ENCODE peak calls at places on chromosomes 12 and 14, in nine cellular contexts. L, I, K, H, M, E, D, S and A are unnamed samples. For H3K4me1, the result is how much of the 10 kb centered on the place peaks cover.

GRCh38 chr14:28609228-28609828 is 157.3 kb upstream of the FOXG1 start:
- DNase-seq in L (peak), E (peak), D (no peak), S (peak), I (peak), K (no peak), H (peak), M (no peak), A (no peak)

GRCh38 chr14:71721791-71722190 is 210.4 kb upstream of the RGS6 start:
- DNase-seq in L (no peak), H (no peak), I (no peak), S (no peak), K (peak), D (no peak), E (no peak), M (no peak), A (no peak)

GRCh38 chr12:27025116-27025515 is 2.8 kb downstream of the MED21 start:
- DNase-seq in H (no peak), I (no peak), K (no peak), D (no peak), S (no peak), E (no peak), L (no peak), M (no peak), A (no peak)

GRCh38 chr14:56199095-56199975 is 81.1 kb downstream of the PELI2 start:
- DNase-seq in M (peak), E (no peak), I (peak), H (no peak), L (no peak), D (no peak), S (no peak), K (no peak), A (no peak)

GRCh38 chr14:77741438-77741837 is 19.5 kb downstream of the SNW1 start:
- DNase-seq in E (no peak), I (no peak), L (no peak), D (no peak), S (no peak), M (no peak), K (no peak), H (no peak), A (no peak)

GRCh38 chr12:21710944-21711343 is 53.3 kb upstream of the LDHB start:
- DNase-seq in D (no peak), I (no peak), M (no peak), L (no peak), K (no peak), H (no peak), E (no peak), S (no peak), A (no peak)

GRCh38 chr14:77761205-77761931 is 412 bp upstream of the SNW1 start:
- DNase-seq in E (peak), M (peak), H (no peak), D (no peak), K (peak), I (peak), L (peak), S (peak), A (no peak)

GRCh38 chr12:56941299-56942017 is 7.2 kb upstream of the SDR9C7 start:
- DNase-seq in M (peak), K (no peak), H (peak), I (peak), E (no peak), L (no peak), S (no peak), D (no peak), A (no peak)

GRCh38 chr12:96314723-96315122 is 85.5 kb downstream of the CDK17 start:
- DNase-seq in E (no peak), I (peak), L (no peak), H (no peak), K (no peak), S (no peak), D (no peak), M (no peak), A (no peak)

GRCh38 chr12:2834581-2835491 is at the start of gene NRIP2:
- DNase-seq in D (no peak), M (peak), H (no peak), L (peak), I (peak), S (no peak), K (no peak), E (no peak), A (no peak)

GRCh38 chr12:62724947-62725447 is 210.0 kb downstream of the PPM1H start:
- DNase-seq in D (peak), K (no peak), M (peak), E (peak), L (no peak), I (peak), H (peak), S (peak), A (no peak)

GRCh38 chr14:75884198-75884611 is 97.6 kb downstream of the TGFB3 start:
- DNase-seq in L (no peak), E (no peak), D (no peak), I (peak), S (no peak), K (no peak), M (no peak), H (no peak), A (no peak)

GRCh38 chr12:100114574-100114973 is 28.1 kb downstream of the BLTP3B start:
- DNase-seq in S (no peak), I (peak), E (no peak), M (no peak), K (no peak), D (no peak), L (no peak), H (no peak), A (no peak)

GRCh38 chr12:66502911-66503310 is 176.0 kb downstream of the GRIP1 start:
- DNase-seq in S (no peak), M (no peak), E (no peak), H (no peak), K (no peak), L (no peak), I (no peak), D (no peak), A (no peak)

GRCh38 chr14:101120636-101121398 is 217.3 kb upstream of the RTL1 start:
- DNase-seq in I (peak), E (no peak), M (peak), K (peak), D (no peak), L (peak), S (peak), H (no peak), A (no peak)

GRCh38 chr14:69190191-69190590 is 1.1 kb upstream of the EXD2 start:
- DNase-seq in S (no peak), D (no peak), E (no peak), I (peak), H (no peak), L (no peak), M (no peak), K (no peak), A (no peak)

GRCh38 chr12:65755596-65755978 is 68.7 kb upstream of the HMGA2 start:
- DNase-seq in K (no peak), H (no peak), E (no peak), D (no peak), S (no peak), M (no peak), I (peak), L (no peak), A (no peak)

GRCh38 chr14:101408077-101408831 is 153.0 kb upstream of the DIO3 start:
- DNase-seq in I (peak), E (no peak), D (no peak), H (no peak), L (no peak), S (no peak), K (peak), M (peak), A (no peak)

GRCh38 chr12:88036368-88036965 is 7.3 kb upstream of the C12orf50 start:
- DNase-seq in S (no peak), H (no peak), M (no peak), K (no peak), E (no peak), I (peak), D (no peak), L (no peak), A (no peak)

GRCh38 chr14:60169722-60170121 is 4.5 kb upstream of the DHRS7 start:
- DNase-seq in K (no peak), M (no peak), S (no peak), I (no peak), E (no peak), H (no peak), L (no peak), D (no peak), A (no peak)

GRCh38 chr14:72892103-72892878 is 1.6 kb downstream of the DPF3 start:
- DNase-seq in K (no peak), S (peak), H (no peak), M (no peak), D (no peak), E (no peak), I (peak), L (no peak), A (peak)

GRCh38 chr12:20367731-20368652 is at the start of gene PDE3A:
- DNase-seq in H (peak), M (peak), I (peak), K (peak), E (no peak), L (peak), D (no peak), S (peak), A (no peak)

GRCh38 chr14:87952307-87953094 is 40.5 kb downstream of the GALC start:
- DNase-seq in L (no peak), E (no peak), M (no peak), H (no peak), I (no peak), S (no peak), D (no peak), K (no peak), A (no peak)

GRCh38 chr14:95649230-95649629 is 37.0 kb upstream of the TCL1B start:
- DNase-seq in H (no peak), K (no peak), S (no peak), D (no peak), L (no peak), I (no peak), E (no peak), M (no peak), A (no peak)

GRCh38 chr12:20549115-20549719 is 145.9 kb upstream of the SLCO1C1 start:
- DNase-seq in E (no peak), M (no peak), H (peak), L (no peak), I (peak), S (peak), D (no peak), K (no peak), A (no peak)

GRCh38 chr12:112116232-112117060 is 7.9 kb upstream of the NAA25 start:
- DNase-seq in H (peak), L (peak), E (no peak), S (peak), D (no peak), I (peak), M (no peak), K (peak), A (no peak)

GRCh38 chr14:105005329-105005928 is 15.5 kb downstream of the CDCA4 start:
- DNase-seq in D (no peak), S (no peak), K (no peak), M (no peak), E (no peak), I (no peak), H (no peak), L (no peak), A (no peak)

GRCh38 chr12:112677050-112677765 is 114.3 kb upstream of the RPH3A start:
- DNase-seq in E (no peak), H (no peak), S (no peak), I (no peak), M (no peak), L (no peak), D (no peak), K (no peak), A (no peak)

GRCh38 chr12:33427071-33427470 is 12.5 kb downstream of the SYT10 start:
- DNase-seq in H (no peak), I (no peak), E (peak), K (no peak), M (no peak), S (no peak), L (no peak), D (no peak), A (no peak)

GRCh38 chr14:35386673-35387125 is 17.9 kb downstream of the NFKBIA start:
- DNase-seq in D (no peak), S (no peak), I (no peak), H (no peak), L (peak), M (no peak), K (no peak), E (no peak), A (no peak)

GRCh38 chr14:35384386-35385041 is 20.0 kb downstream of the NFKBIA start:
- DNase-seq in H (no peak), I (peak), D (no peak), L (peak), E (no peak), S (peak), M (peak), K (peak), A (no peak)

GRCh38 chr14:35385042-35385839 is 19.3 kb downstream of the NFKBIA start:
- DNase-seq in L (peak), H (no peak), I (peak), M (peak), D (no peak), S (peak), K (peak), E (no peak), A (no peak)

GRCh38 chr14:35380794-35381193 is 23.8 kb downstream of the NFKBIA start:
- DNase-seq in S (peak), M (no peak), H (no peak), E (no peak), D (no peak), I (no peak), K (no peak), L (no peak), A (no peak)

DNA sequence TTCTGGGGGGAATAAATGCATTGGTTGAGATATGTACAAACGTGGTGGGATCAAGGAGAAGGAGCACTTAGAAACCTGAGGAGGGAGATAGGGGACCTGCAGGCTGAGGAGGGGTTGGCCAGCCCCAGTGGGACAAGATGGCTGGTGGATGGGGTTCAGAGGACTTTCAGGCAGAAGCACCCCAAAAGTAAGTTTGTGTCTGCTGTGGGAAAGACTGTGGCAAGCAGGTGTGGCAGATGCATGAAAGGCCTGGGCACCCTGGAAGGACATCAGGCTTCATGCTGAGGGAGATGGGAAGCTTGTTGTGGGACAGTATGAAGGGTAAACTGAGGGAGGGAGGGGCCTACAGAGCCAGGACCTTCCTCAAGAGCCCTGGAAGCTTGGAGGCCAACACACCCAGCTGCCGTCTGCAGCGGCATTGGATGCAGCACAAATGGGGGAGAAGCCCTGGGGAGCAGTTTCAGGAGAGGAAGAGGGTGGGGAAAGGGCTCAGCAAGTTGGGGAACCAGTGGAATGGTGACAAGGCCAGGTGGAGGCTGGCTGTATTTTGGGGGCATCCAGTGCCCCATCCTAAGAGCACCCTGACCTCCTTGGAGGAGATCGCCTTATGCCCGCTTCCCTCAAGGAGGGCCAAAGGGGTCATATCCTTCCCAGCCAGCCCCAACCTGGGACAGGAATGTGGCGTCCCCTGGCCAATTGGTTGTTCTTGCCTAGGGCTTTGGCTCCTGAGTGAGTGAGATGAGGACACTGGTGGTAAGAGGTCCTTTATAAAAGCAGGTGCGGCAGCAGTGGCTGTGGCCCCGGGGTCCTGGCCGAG is 20.8 kb downstream of the NFKBIA start:
- DNase-seq in H (no peak), I (no peak), M (no peak), K (no peak), D (no peak), E (no peak), S (no peak), L (peak), A (no peak)
- H3K4me3 ChIP-seq in H (no peak), I (no peak), M (no peak), K (no peak), D (no peak), E (no peak), S (no peak), L (peak), A (no peak)

GRCh38 chr12:118821386-118821928 is 159.9 kb upstream of the SRRM4 start:
- DNase-seq in I (no peak), M (no peak), L (no peak), D (no peak), H (no peak), E (no peak), K (no peak), S (no peak), A (no peak)
- TF ChIP-seq CTCF in I (no peak), M (no peak), L (no peak), D (no peak), H (no peak), E (no peak), K (no peak), S (no peak), A (no peak)

GRCh38 chr12:70251226-70251625 is 8.0 kb downstream of the CNOT2 start:
- DNase-seq in S (no peak), E (no peak), H (no peak), K (no peak), I (peak), M (no peak), L (no peak), D (no peak), A (no peak)
- H3K4me1 ChIP-seq in S (under half), E (under half), H (under half), K (under half), I (under half), M (under half), L (half or more), D (under half), A (half or more)

DNA sequence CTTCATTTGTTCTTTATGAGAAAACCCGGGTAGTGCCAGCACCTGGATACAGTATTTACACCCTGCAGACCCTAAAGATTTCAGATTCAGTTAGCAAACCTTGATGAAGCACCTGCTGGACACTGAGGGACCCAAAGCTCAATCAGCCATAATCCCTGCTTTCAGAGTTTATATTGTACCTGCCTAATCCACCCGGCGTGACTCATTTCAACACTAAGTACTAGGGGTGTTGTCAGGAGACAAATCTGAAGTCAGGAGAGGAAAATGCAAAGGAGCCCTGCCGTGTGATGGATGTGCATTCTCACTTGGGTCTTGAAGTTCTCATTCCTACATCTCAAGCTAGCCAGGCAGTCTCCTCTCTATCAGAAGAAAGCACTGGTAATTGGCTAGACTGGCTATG is 176.7 kb upstream of the BCL2L14 start:
- DNase-seq in H (no peak), I (no peak), E (no peak), K (no peak), L (no peak), D (no peak), M (no peak), S (no peak), A (no peak)
- H3K4me3 ChIP-seq in H (no peak), I (no peak), E (no peak), K (no peak), L (no peak), D (no peak), M (no peak), S (no peak), A (no peak)

GRCh38 chr12:41932028-41932427 is 212.6 kb downstream of the GXYLT1 start:
- DNase-seq in I (no peak), D (no peak), K (no peak), H (no peak), E (no peak), S (no peak), M (no peak), L (no peak), A (no peak)

GRCh38 chr12:41936333-41936732 is 208.3 kb downstream of the GXYLT1 start:
- DNase-seq in I (no peak), E (no peak), L (no peak), H (no peak), M (no peak), K (no peak), S (no peak), D (no peak), A (no peak)

DNA sequence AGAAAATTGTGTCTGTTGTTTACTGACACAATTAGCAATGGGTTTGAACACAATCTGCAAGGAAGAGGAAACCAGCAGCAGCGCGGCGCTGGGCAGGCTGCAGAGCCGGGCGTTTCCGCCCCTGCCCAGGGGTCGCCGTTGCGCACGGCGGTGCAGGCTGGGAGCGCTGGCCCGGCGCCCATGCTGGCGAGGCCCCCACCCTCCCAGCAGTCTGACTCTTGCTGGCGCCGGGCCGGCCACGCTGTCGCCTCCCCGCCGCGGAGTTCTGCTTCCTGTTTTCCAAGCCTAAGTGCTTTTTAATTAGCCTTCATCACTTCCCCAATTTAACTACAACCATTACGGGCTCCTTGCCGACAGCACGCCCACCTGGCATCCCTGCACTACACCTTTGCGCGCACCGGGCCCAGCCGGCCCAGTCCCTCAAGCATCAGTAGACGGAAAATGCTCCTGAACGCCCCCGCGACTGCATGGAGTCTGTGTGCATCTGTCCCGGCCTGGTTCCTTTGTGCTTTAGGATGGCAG is 212.1 kb downstream of the GXYLT1 start:
- DNase-seq in D (no peak), I (peak), K (peak), M (peak), E (no peak), L (peak), H (no peak), S (peak), A (peak)
- TF ChIP-seq CTCF in D (no peak), I (no peak), K (no peak), M (no peak), E (no peak), L (no peak), H (no peak), S (no peak), A (no peak)

DNA sequence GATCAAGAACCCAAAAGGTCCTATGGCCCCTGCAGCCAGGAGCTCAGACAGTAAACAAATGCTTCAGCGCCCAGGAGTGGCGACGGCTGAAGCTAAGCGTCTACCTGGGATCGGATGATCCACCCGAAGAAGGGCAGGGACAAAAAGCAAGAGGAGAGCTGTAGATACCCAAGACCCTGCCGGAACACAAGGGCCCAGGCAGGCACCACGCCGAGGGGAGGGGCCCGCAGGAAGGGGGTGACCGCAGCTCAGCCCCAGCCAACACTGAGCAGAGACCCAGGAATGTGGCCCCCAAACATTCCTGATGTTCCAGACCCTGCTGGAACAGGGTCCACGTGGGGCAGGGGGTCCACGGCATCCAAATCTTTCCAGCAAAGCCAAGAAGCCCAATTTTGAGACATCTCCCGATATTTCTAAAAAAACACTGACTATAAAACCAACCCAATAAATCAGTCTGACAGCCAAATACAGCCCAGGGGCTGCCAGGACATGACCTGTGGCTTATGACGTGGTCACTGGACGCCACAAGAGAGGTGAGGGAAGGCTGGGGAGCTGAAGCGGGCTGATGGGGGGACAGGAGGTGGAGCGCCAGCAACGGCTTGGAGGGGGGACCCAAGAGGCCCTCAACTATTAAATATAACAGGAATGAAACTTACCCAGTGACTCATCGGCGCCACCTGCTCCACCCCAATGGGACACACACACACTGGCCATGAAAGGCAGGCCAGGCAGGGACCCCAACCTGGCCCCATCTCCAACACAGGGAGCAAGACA is 58.9 kb downstream of the NCOR2 start:
- DNase-seq in S (no peak), H (no peak), L (peak), M (peak), K (no peak), I (peak), E (no peak), D (no peak), A (no peak)
- H3K4me1 ChIP-seq in S (half or more), H (under half), L (half or more), M (under half), K (half or more), I (under half), E (half or more), D (under half), A (under half)